ENCODE peak calls at places on chromosomes 11 and 22, in seven cellular contexts. E is islet precursor cell, Q is RWPE1, T is AG10803, A is EL, Y is NCI-H2107, L is endothelial cell. C is an unnamed sample.

GRCh38 chr11:61529537-61530225 is 21.1 kb downstream of the LRRC10B start:
- DNase-seq in E (no peak), Q (no peak), T (no peak), A (no peak), Y (no peak), L (no peak), C (no peak)

GRCh38 chr11:104402812-104403521 is 239.0 kb upstream of the PDGFD start:
- DNase-seq in E (peak), Q (no peak), T (no peak), A (no peak), Y (no peak), L (no peak), C (no peak)

GRCh38 chr22:31556627-31557203 is 60.4 kb downstream of the SFI1 start:
- DNase-seq in E (no peak), Q (peak), T (peak), A (peak), Y (peak), L (peak), C (no peak)

GRCh38 chr11:35367491-35367890 is 51.9 kb downstream of the SLC1A2 start:
- DNase-seq in E (no peak), Q (peak), T (peak), A (peak), Y (no peak), L (no peak), C (no peak)

GRCh38 chr11:116193321-116194114 is 579.3 kb downstream of the BUD13 start:
- DNase-seq in E (peak), Q (peak), T (peak), A (peak), Y (no peak), L (peak), C (no peak)

GRCh38 chr22:19722175-19722914 is 994 bp upstream of the GP1BB start:
- DNase-seq in E (peak), Q (no peak), T (no peak), A (no peak), Y (no peak), L (no peak), C (no peak)

GRCh38 chr11:111299111-111300026 is 1.0 kb downstream of the POU2AF3 start:
- DNase-seq in E (peak), Q (peak), T (peak), A (peak), Y (no peak), L (peak), C (no peak)

GRCh38 chr22:46758867-46759290 is 3.6 kb upstream of the TBC1D22A start:
- DNase-seq in E (peak), Q (no peak), T (peak), A (peak), Y (no peak), L (peak), C (peak)

GRCh38 chr11:1576825-1577224 is 4.8 kb upstream of the DUSP8 start:
- DNase-seq in E (no peak), Q (no peak), T (no peak), A (no peak), Y (no peak), L (no peak), C (no peak)

GRCh38 chr11:121437018-121437685 is 15.0 kb upstream of the SORL1 start:
- DNase-seq in E (no peak), Q (no peak), T (peak), A (no peak), Y (no peak), L (no peak), C (no peak)